ENCODE peak calls at places on chromosome 10, in ten cellular contexts. O is hippocampal formation; D is nephron progenitor cell; E is stimulated activated CD4-positive, alpha-beta T cell treated with anti-CD3 and anti-CD28 coated beads, Interleukin-12 subunit alpha, Interleukin-12 subunit beta, amount 100 ng/mL, for 48 hours; R is activated naive CD8-positive, alpha-beta T cell treated with anti-CD3 and anti-CD28 coated beads for 36 hours; H is cardiac fibroblast; W is ELR; Z is stimulated activated CD8-positive, alpha-beta memory T cell treated with anti-CD3 and anti-CD28 coated beads, Interleukin-12 subunit alpha, Interleukin-12 subunit beta, amount 100 ng/mL, for 4 hours; F is GM10248; M is AG09309. Y is an unnamed sample.

GRCh38 chr10:46268076-46268881 is 18.5 kb upstream of the ANTXRL start:
- DNase-seq in O (no peak), D (no peak), E (peak), R (peak), H (no peak), W (no peak), Z (no peak), F (peak), M (no peak), Y (no peak)

GRCh38 chr10:12750526-12751201 is 250.8 kb downstream of the CCDC3 start:
- DNase-seq in O (no peak), D (no peak), E (no peak), R (no peak), H (no peak), W (no peak), Z (no peak), F (no peak), M (no peak), Y (no peak)

GRCh38 chr10:59181668-59182067 is 5.2 kb downstream of the PHYHIPL start:
- DNase-seq in O (peak), D (no peak), E (no peak), R (no peak), H (peak), W (peak), Z (no peak), F (peak), M (peak), Y (peak)

GRCh38 chr10:104076743-104077160 is 8.9 kb downstream of the COL17A1 start:
- DNase-seq in O (peak), D (no peak), E (no peak), R (no peak), H (peak), W (peak), Z (no peak), F (no peak), M (no peak), Y (peak)

GRCh38 chr10:70480254-70480861 is 1.8 kb downstream of the PALD1 start:
- DNase-seq in O (no peak), D (no peak), E (no peak), R (peak), H (no peak), W (no peak), Z (no peak), F (peak), M (no peak), Y (no peak)

GRCh38 chr10:2214805-2215204 is 477.5 kb upstream of the ADARB2 start:
- DNase-seq in O (no peak), D (peak), E (no peak), R (no peak), H (no peak), W (no peak), Z (no peak), F (no peak), M (no peak), Y (no peak)

GRCh38 chr10:132452216-132452650 is 55.2 kb downstream of the PWWP2B start:
- DNase-seq in O (no peak), D (peak), E (no peak), R (peak), H (no peak), W (no peak), Z (peak), F (no peak), M (no peak), Y (no peak)

GRCh38 chr10:10658157-10658556 is 359.5 kb upstream of the CELF2 start:
- DNase-seq in O (no peak), D (no peak), E (no peak), R (no peak), H (peak), W (no peak), Z (no peak), F (no peak), M (no peak), Y (peak)

GRCh38 chr10:91043173-91043910 is 122.5 kb upstream of the ANKRD1 start:
- DNase-seq in O (peak), D (no peak), E (no peak), R (no peak), H (peak), W (peak), Z (no peak), F (no peak), M (peak), Y (peak)

GRCh38 chr10:13990918-13991317 is 339.8 kb downstream of the FRMD4A start:
- DNase-seq in O (no peak), D (no peak), E (no peak), R (no peak), H (peak), W (peak), Z (no peak), F (no peak), M (no peak), Y (peak)

GRCh38 chr10:4383683-4384082 is 442.3 kb upstream of the AKR1E2 start:
- DNase-seq in O (no peak), D (no peak), E (no peak), R (no peak), H (no peak), W (no peak), Z (no peak), F (no peak), M (no peak), Y (peak)

GRCh38 chr10:132793871-132794849 is 8.2 kb upstream of the NKX6-2 start:
- DNase-seq in O (no peak), D (peak), E (no peak), R (no peak), H (no peak), W (no peak), Z (no peak), F (no peak), M (no peak), Y (no peak)

GRCh38 chr10:126376956-126377355 is 11.3 kb downstream of the ADAM12 start:
- DNase-seq in O (no peak), D (no peak), E (no peak), R (no peak), H (peak), W (peak), Z (no peak), F (no peak), M (no peak), Y (peak)

GRCh38 chr10:31146496-31147219 is 115.0 kb upstream of the ZNF438 start:
- DNase-seq in O (no peak), D (no peak), E (no peak), R (peak), H (peak), W (peak), Z (no peak), F (no peak), M (peak), Y (peak)

GRCh38 chr10:66639351-66639750 is 286.5 kb upstream of the LRRTM3 start:
- DNase-seq in O (no peak), D (no peak), E (no peak), R (no peak), H (peak), W (peak), Z (no peak), F (no peak), M (no peak), Y (peak)

GRCh38 chr10:17980796-17981195 is 29.1 kb downstream of the SLC39A12 start:
- DNase-seq in O (no peak), D (no peak), E (no peak), R (no peak), H (peak), W (peak), Z (no peak), F (no peak), M (no peak), Y (peak)

GRCh38 chr10:122051609-122052385 is 62.8 kb downstream of the TACC2 start:
- DNase-seq in O (no peak), D (peak), E (no peak), R (no peak), H (peak), W (peak), Z (no peak), F (no peak), M (peak), Y (peak)

Y was measured in iris pigment epithelial cell.